ENCODE peak calls at places on chromosome 18, in six cellular contexts. C, D, G, E, T and I are unnamed samples.

GRCh38 chr18:42758851-42759250 is 356.6 kb downstream of the RIT2 start:
- DNase-seq in C (no peak), G (no peak), T (no peak), D (no peak), E (no peak), I (no peak)

GRCh38 chr18:12679183-12679786 is 21.4 kb upstream of the SPIRE1 start:
- DNase-seq in C (peak; percentile 46), T (no peak), E (peak; percentile 89), G (no peak), D (no peak), I (no peak)

GRCh38 chr18:53639696-53640095 is 584.8 kb downstream of the MBD2 start:
- DNase-seq in C (peak; percentile 21), E (no peak), T (no peak), G (no peak), D (no peak), I (no peak)

GRCh38 chr18:43847164-43848091 is 570.1 kb upstream of the SYT4 start:
- DNase-seq in D (no peak), E (no peak), C (no peak), T (peak; percentile 76), G (no peak), I (no peak)

GRCh38 chr18:26863921-26864497 is 1.5 kb downstream of the AQP4 start:
- DNase-seq in C (no peak), D (no peak), G (no peak), T (no peak), E (no peak), I (no peak)

GRCh38 chr18:45046226-45046625 is 365.5 kb downstream of the SETBP1 start:
- DNase-seq in C (no peak), T (no peak), E (no peak), D (no peak), G (no peak), I (no peak)

GRCh38 chr18:79222790-79223189 is 153.6 kb downstream of the ATP9B start:
- DNase-seq in C (no peak), D (no peak), G (no peak), E (no peak), T (no peak), I (no peak)

GRCh38 chr18:13136056-13136688 is 82.4 kb upstream of the LDLRAD4 start:
- DNase-seq in G (peak; percentile 77), C (no peak), D (peak; percentile 8), E (no peak), T (peak; percentile 19), I (no peak)

GRCh38 chr18:903703-904102 is 968 bp upstream of the ADCYAP1 start:
- DNase-seq in C (peak; percentile 51), G (peak; percentile 34), E (peak; percentile 83), T (peak; percentile 57), D (peak; percentile 38), I (peak; percentile 5)

GRCh38 chr18:76387608-76388007 is 107.4 kb downstream of the ZNF516 start:
- DNase-seq in D (no peak), T (no peak), E (no peak), G (no peak), C (no peak), I (no peak)

GRCh38 chr18:78891185-78891762 is 88.3 kb upstream of the SALL3 start:
- DNase-seq in T (no peak), E (peak; percentile 57), C (no peak), D (no peak), G (no peak), I (no peak)

GRCh38 chr18:79664525-79665125 is 15.0 kb upstream of the CTDP1 start:
- DNase-seq in G (no peak), E (no peak), D (no peak), T (peak; percentile 17), C (no peak), I (no peak)

GRCh38 chr18:58416704-58417683 is 211.9 kb downstream of the ALPK2 start:
- DNase-seq in E (no peak), C (no peak), G (no peak), T (peak; percentile 78), D (no peak), I (no peak)

GRCh38 chr18:23471486-23471885 is 18.4 kb downstream of the RIOK3 start:
- DNase-seq in D (no peak), G (no peak), T (no peak), C (no peak), E (no peak), I (no peak)

GRCh38 chr18:26621161-26622026 is 73.0 kb upstream of the KCTD1 start:
- DNase-seq in E (no peak), G (no peak), T (peak; percentile 35), D (peak; percentile 17), C (peak; percentile 46), I (peak; percentile 69)

GRCh38 chr18:76494181-76494540 is 881 bp downstream of the ZNF516 start:
- DNase-seq in E (peak; percentile 92), G (peak; percentile 19), T (peak; percentile 41), D (no peak), C (peak; percentile 37), I (peak; percentile 38)

GRCh38 chr18:45760443-45761036 is 36.6 kb downstream of the SLC14A1 start:
- DNase-seq in G (no peak), T (no peak), E (peak; percentile 42), C (no peak), D (no peak), I (no peak)

GRCh38 chr18:111292-112014 is 46.9 kb upstream of the USP14 start:
- DNase-seq in G (peak; percentile 75), C (peak; percentile 77), D (peak; percentile 65), T (peak; percentile 41), E (no peak), I (peak; percentile 84)

GRCh38 chr18:55268146-55268545 is 308.9 kb upstream of the CCDC68 start:
- DNase-seq in D (no peak), T (no peak), E (no peak), G (no peak), C (no peak), I (peak; percentile 90)

GRCh38 chr18:74994502-74995403 is 214.2 kb downstream of the PTGR3 start:
- DNase-seq in G (no peak), E (no peak), C (no peak), D (peak; percentile 82), T (peak; percentile 10), I (peak; percentile 77)
- H3K4me3 ChIP-seq in G (peak overlapping the region; percentile 29), E (no peak overlapping the region), C (no peak overlapping the region), D (peak overlapping the region; percentile 81), T (no peak overlapping the region), I (peak overlapping the region; percentile 20)

DNA sequence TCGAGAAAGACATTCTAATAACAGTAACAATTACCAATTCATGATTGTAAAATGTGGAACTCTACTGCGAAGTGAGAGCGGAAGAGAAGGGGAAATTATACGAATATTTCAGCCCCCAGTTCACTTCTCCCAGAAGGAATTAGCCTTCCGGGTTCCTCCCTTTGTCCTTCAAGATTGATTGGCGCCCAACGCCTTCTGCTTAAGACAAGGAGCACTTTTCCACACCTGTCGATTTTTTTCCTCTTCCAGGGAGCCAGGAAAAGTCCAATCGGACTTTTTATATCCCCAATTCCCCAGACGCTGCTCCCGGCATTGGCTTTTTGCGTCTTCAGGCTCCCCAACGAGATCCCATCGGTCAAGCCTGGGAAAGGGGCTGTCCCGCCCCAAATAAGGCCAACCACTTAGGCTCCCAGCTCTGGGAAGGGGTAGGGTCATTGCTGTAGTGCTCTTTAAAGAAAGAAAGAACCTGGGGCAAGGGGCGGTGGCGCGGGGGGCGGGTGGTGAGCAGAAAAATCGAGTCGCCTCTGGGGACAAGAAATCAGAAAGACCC is 1.5 kb downstream of the DSC2 start:
- DNase-seq in E (no peak), G (no peak), D (no peak), C (peak; percentile 11), T (no peak), I (no peak)
- H3K4me3 ChIP-seq in E (peak overlapping the region; percentile 36), G (no peak overlapping the region), D (no peak overlapping the region), C (peak overlapping the region; percentile 75), T (peak overlapping the region; percentile 44), I (no peak overlapping the region)

GRCh38 chr18:31446854-31447253 is 687 bp upstream of the DSG3 start:
- DNase-seq in C (no peak), G (no peak), E (no peak), D (no peak), T (no peak), I (no peak)

GRCh38 chr18:31450409-31450808 is 2.9 kb downstream of the DSG3 start:
- DNase-seq in E (no peak), D (no peak), G (no peak), C (no peak), T (no peak), I (no peak)

GRCh38 chr18:31447530-31448191 is at the start of gene DSG3:
- DNase-seq in E (no peak), G (no peak), D (no peak), C (no peak), T (no peak), I (no peak)

GRCh38 chr18:31454066-31454708 is 6.6 kb downstream of the DSG3 start:
- DNase-seq in G (no peak), C (no peak), D (no peak), T (peak; percentile 74), E (no peak), I (no peak)

DNA sequence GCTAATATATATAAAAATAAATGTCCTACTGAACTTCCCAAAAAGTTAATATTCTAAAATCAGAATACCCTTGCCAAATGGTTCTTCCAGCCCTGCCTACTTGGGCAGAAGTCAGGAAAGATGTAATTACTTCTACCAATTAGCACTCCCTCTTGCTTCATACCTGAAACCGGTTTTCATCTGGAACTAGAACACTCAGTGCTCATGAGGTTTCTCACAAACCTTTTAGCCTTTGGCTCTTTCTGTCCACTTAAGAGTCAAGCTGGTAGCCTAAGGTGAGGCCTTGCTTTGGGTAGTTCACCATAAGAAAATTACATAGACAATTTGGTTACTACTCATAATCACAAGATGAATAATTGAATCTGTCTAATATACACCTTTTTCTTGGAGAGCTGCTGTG is 4.1 kb downstream of the DSG3 start:
- DNase-seq in G (no peak), T (no peak), C (no peak), D (no peak), E (no peak), I (no peak)
- H3K4me3 ChIP-seq in G (no peak overlapping the region), T (no peak overlapping the region), C (no peak overlapping the region), D (no peak overlapping the region), E (no peak overlapping the region), I (no peak overlapping the region)

GRCh38 chr18:50969448-50969847 is 1.6 kb downstream of the ELAC1 start:
- DNase-seq in C (no peak), E (no peak), G (no peak), T (no peak), D (no peak), I (no peak)
- H3K4me3 ChIP-seq in C (no peak overlapping the region), E (no peak overlapping the region), G (no peak overlapping the region), T (no peak overlapping the region), D (peak overlapping the region; percentile 83), I (peak overlapping the region; percentile 74)